ENCODE peak calls at places on chromosomes 4 and X, in eight cellular contexts. H is T-helper 9 cell; N is amniotic epithelial cell; T is A172; G is fibroblast of mammary gland; F is stimulated activated CD4-positive, alpha-beta T cell treated with anti-CD3 and anti-CD28 coated beads, Interleukin-2, amount 100 ng/mL, for 48 hours; X is SW480; S is astrocyte. C is an unnamed sample.

GRCh38 chr4:157792716-157793115 is 380.1 kb downstream of the GASK1B start:
- DNase-seq in H (no peak), N (no peak), T (no peak), G (peak; percentile 3), F (no peak), X (no peak), S (peak; percentile 78), C (no peak)

GRCh38 chr4:86367577-86367976 is 7.7 kb upstream of the MAPK10 start:
- DNase-seq in H (no peak), N (peak; percentile 6), T (peak; percentile 7), G (peak; percentile 77), F (no peak), X (no peak), S (no peak), C (no peak)

GRCh38 chr4:186714006-186714675 is 9.5 kb downstream of the FAT1 start:
- DNase-seq in H (no peak), N (peak; percentile 71), T (no peak), G (peak; percentile 26), F (no peak), X (no peak), S (peak; percentile 53), C (no peak)

GRCh38 chr4:140851032-140851636 is 94.9 kb upstream of the TBC1D9 start:
- DNase-seq in H (no peak), N (peak; percentile 47), T (peak; percentile 30), G (peak; percentile 66), F (peak; percentile 9), X (peak; percentile 48), S (peak; percentile 27), C (no peak)

GRCh38 chr4:41106694-41107419 is 107.5 kb downstream of the APBB2 start:
- DNase-seq in H (no peak), N (peak; percentile 27), T (no peak), G (no peak), F (no peak), X (no peak), S (no peak), C (no peak)

GRCh38 chrX:122579521-122579920 is 604.6 kb upstream of the GRIA3 start:
- DNase-seq in H (no peak), N (peak; percentile 9), T (no peak), G (peak; percentile 63), F (no peak), X (no peak), S (peak; percentile 79), C (no peak)

GRCh38 chr4:174663254-174663653 is 141.0 kb upstream of the HPGD start:
- DNase-seq in H (no peak), N (peak; percentile 27), T (peak; percentile 13), G (peak; percentile 44), F (no peak), X (no peak), S (peak; percentile 55), C (no peak)

GRCh38 chrX:120562569-120562926 is 1.8 kb upstream of the CUL4B start:
- DNase-seq in H (no peak), N (no peak), T (no peak), G (no peak), F (no peak), X (no peak), S (no peak), C (no peak)

GRCh38 chr4:184699941-184700340 is 34.0 kb downstream of the CENPU start:
- DNase-seq in H (no peak), N (no peak), T (no peak), G (no peak), F (no peak), X (no peak), S (peak; percentile 19), C (no peak)

GRCh38 chrX:345020-345925 is 26.7 kb upstream of the GTPBP6 start:
- DNase-seq in H (no peak), N (no peak), T (no peak), G (no peak), F (no peak), X (no peak), S (no peak), C (no peak)

GRCh38 chr4:188138227-188138626 is 1.0 kb upstream of the TRIML1 start:
- DNase-seq in H (no peak), N (no peak), T (no peak), G (no peak), F (no peak), X (no peak), S (no peak), C (no peak)

GRCh38 chr4:86968477-86969015 is 33.7 kb downstream of the AFF1 start:
- DNase-seq in H (no peak), N (no peak), T (no peak), G (no peak), F (no peak), X (no peak), S (no peak), C (no peak)

GRCh38 chrX:37347420-37347819 is 1.7 kb upstream of the PRRG1 start:
- DNase-seq in H (no peak), N (peak; percentile 87), T (peak; percentile 4), G (peak; percentile 46), F (no peak), X (no peak), S (peak; percentile 25), C (no peak)

GRCh38 chrX:11423362-11423818 is 130.2 kb downstream of the AMELX start:
- DNase-seq in H (no peak), N (peak; percentile 91), T (peak; percentile 85), G (peak; percentile 92), F (no peak), X (peak; percentile 14), S (peak; percentile 80), C (no peak)

GRCh38 chrX:136209016-136209738 is 42.0 kb downstream of the MAP7D3 start:
- DNase-seq in H (peak; percentile 29), N (peak; percentile 49), T (no peak), G (peak; percentile 68), F (peak; percentile 8), X (no peak), S (peak; percentile 30), C (no peak)

GRCh38 chr4:24693636-24694035 is 101.7 kb upstream of the SOD3 start:
- DNase-seq in H (no peak), N (no peak), T (no peak), G (no peak), F (no peak), X (no peak), S (peak; percentile 15), C (no peak)

GRCh38 chr4:146654976-146655761 is 16.5 kb downstream of the POU4F2 start:
- DNase-seq in H (no peak), N (peak; percentile 3), T (no peak), G (peak; percentile 11), F (no peak), X (no peak), S (peak; percentile 6), C (no peak)

GRCh38 chr4:6914448-6914847 is 4.8 kb downstream of the TBC1D14 start:
- DNase-seq in H (no peak), N (peak; percentile 39), T (no peak), G (no peak), F (no peak), X (no peak), S (no peak), C (no peak)

GRCh38 chr4:144820115-144820514 is 174.2 kb downstream of the HHIP start:
- DNase-seq in H (no peak), N (peak; percentile 81), T (peak; percentile 54), G (peak; percentile 82), F (no peak), X (no peak), S (peak; percentile 99), C (no peak)

GRCh38 chrX:110402091-110402854 is 43.6 kb downstream of the RTL9 start:
- DNase-seq in H (no peak), N (peak; percentile 78), T (no peak), G (peak; percentile 80), F (no peak), X (peak; percentile 16), S (peak; percentile 65), C (no peak)

GRCh38 chr4:1080961-1081688 is 32.2 kb downstream of the RNF212 start:
- DNase-seq in H (no peak), N (peak; percentile 58), T (peak; percentile 79), G (peak; percentile 76), F (no peak), X (no peak), S (peak; percentile 74), C (no peak)

GRCh38 chrX:48720580-48721240 is 24.2 kb downstream of the SUV39H1 start:
- DNase-seq in H (no peak), N (no peak), T (no peak), G (no peak), F (no peak), X (no peak), S (no peak), C (no peak)

GRCh38 chr4:76687730-76688441 is 210.1 kb downstream of the SOWAHB start:
- DNase-seq in H (no peak), N (peak; percentile 55), T (no peak), G (no peak), F (no peak), X (peak; percentile 38), S (peak; percentile 26), C (no peak)